ENCODE peak calls at places on chromosomes 5 and 9, in five cellular contexts. O is CD8-positive, alpha-beta T cell; M is T follicular helper cell; I is activated CD8-positive, alpha-beta memory T cell treated with anti-CD3 and anti-CD28 coated beads for 1 hour; S is astrocyte of the cerebellum. B is an unnamed sample.
A peak's percentile ranks its signal among the peaks of the same experiment; 100 is the strongest.

GRCh38 chr9:114172981-114173833 is 17.9 kb downstream of the COL27A1 start:
- DNase-seq in M (no peak), I (no peak), S (no peak), O (no peak), B (peak; percentile 44)

GRCh38 chr5:158502686-158503085 is 597.0 kb downstream of the EBF1 start:
- DNase-seq in M (no peak), S (no peak), I (no peak), O (no peak), B (no peak)

GRCh38 chr9:136327313-136327971 is at the start of gene GPSM1:
- DNase-seq in I (peak; percentile 17), M (peak; percentile 10), S (no peak), O (peak; percentile 18), B (no peak)

GRCh38 chr5:122306461-122306860 is 5.6 kb upstream of the SNCAIP start:
- DNase-seq in O (no peak), I (no peak), M (no peak), S (no peak), B (no peak)

GRCh38 chr9:16422114-16422513 is 448.4 kb downstream of the BNC2 start:
- DNase-seq in M (no peak), S (no peak), O (no peak), I (no peak), B (no peak)

GRCh38 chr5:58764199-58764598 is 181.3 kb downstream of the RAB3C start:
- DNase-seq in O (no peak), I (no peak), S (no peak), M (no peak), B (no peak)

GRCh38 chr5:149435660-149436059 is 56.6 kb upstream of the IL17B start:
- DNase-seq in I (no peak), O (no peak), M (no peak), S (no peak), B (no peak)

GRCh38 chr5:78776637-78777036 is 128.1 kb upstream of the LHFPL2 start:
- DNase-seq in I (no peak), S (no peak), O (no peak), M (no peak), B (no peak)

GRCh38 chr5:59275537-59276276 is 617.8 kb downstream of the PDE4D start:
- DNase-seq in O (no peak), M (no peak), S (peak; percentile 34), I (no peak), B (no peak)

GRCh38 chr5:149665416-149666163 is 64.5 kb upstream of the PPARGC1B start:
- DNase-seq in I (no peak), M (no peak), O (no peak), S (no peak), B (no peak)

GRCh38 chr5:179679014-179679674 is 1.7 kb downstream of the CBY3 start:
- DNase-seq in S (no peak), O (peak; percentile 38), M (peak; percentile 43), I (peak; percentile 53), B (no peak)

GRCh38 chr5:59328801-59329296 is 564.7 kb downstream of the PDE4D start:
- DNase-seq in I (no peak), O (no peak), M (no peak), S (peak; percentile 85), B (no peak)

GRCh38 chr9:68998344-68998743 is 15.6 kb downstream of the PRKACG start:
- DNase-seq in S (no peak), M (no peak), I (no peak), O (no peak), B (no peak)

GRCh38 chr9:93954436-93955355 is at the start of gene BARX1:
- DNase-seq in O (no peak), S (no peak), I (no peak), M (no peak), B (peak; percentile 76)

GRCh38 chr9:33202552-33203300 is 35.6 kb upstream of the B4GALT1 start:
- DNase-seq in S (peak; percentile 49), I (no peak), M (no peak), O (peak; percentile 21), B (no peak)

GRCh38 chr9:68961587-68961986 is 52.3 kb downstream of the PRKACG start:
- DNase-seq in O (no peak), M (no peak), I (no peak), S (no peak), B (no peak)

GRCh38 chr5:138149530-138149929 is 10.3 kb upstream of the NME5 start:
- DNase-seq in O (no peak), S (no peak), I (no peak), M (no peak), B (no peak)

GRCh38 chr5:159083532-159083931 is 16.2 kb downstream of the EBF1 start:
- DNase-seq in M (no peak), S (no peak), O (no peak), I (no peak), B (no peak)

GRCh38 chr9:35727676-35728040 is 4.3 kb downstream of the TLN1 start:
- DNase-seq in O (no peak), M (no peak), S (no peak), I (no peak), B (no peak)

GRCh38 chr9:116837038-116837998 is 150.2 kb downstream of the TRIM32 start:
- DNase-seq in M (no peak), S (no peak), I (no peak), O (no peak), B (no peak)

GRCh38 chr5:1298723-1299510 is 4.0 kb upstream of the TERT start:
- DNase-seq in I (no peak), M (no peak), S (no peak), O (no peak), B (no peak)

GRCh38 chr5:530001-530400 is 5.8 kb upstream of the SLC9A3 start:
- DNase-seq in O (no peak), M (no peak), S (no peak), I (no peak), B (no peak)

GRCh38 chr5:542693-543311 is 18.6 kb upstream of the SLC9A3 start:
- DNase-seq in I (no peak), O (no peak), M (no peak), S (no peak), B (peak; percentile 90)

GRCh38 chr5:56598941-56599340 is 216.4 kb upstream of the MAP3K1 start:
- DNase-seq in O (no peak), M (no peak), S (no peak), I (no peak), B (no peak)